ENCODE peak calls at places on chromosomes 11 and 22, in four cellular contexts. K is A549, T is HepG2, U is H1. E is an unnamed sample.

GRCh38 chr11:1139441-1140066 is 18.2 kb upstream of the MUC5AC start:
- DNase-seq in T (no peak), U (no peak), K (no peak), E (no peak)

GRCh38 chr22:42907404-42908081 is 50.5 kb upstream of the ARFGAP3 start:
- DNase-seq in U (no peak), K (no peak), T (no peak), E (no peak)

GRCh38 chr11:15127341-15127740 is 12.6 kb downstream of the INSC start:
- DNase-seq in K (no peak), U (peak), T (no peak), E (no peak)

GRCh38 chr11:76240666-76241065 is 34.4 kb upstream of the WNT11 start:
- DNase-seq in K (no peak), T (no peak), U (no peak), E (no peak)

GRCh38 chr11:132072044-132072879 is 701.8 kb downstream of the NTM start:
- DNase-seq in T (no peak), U (no peak), K (no peak), E (no peak)

GRCh38 chr11:1005913-1006312 is 30.6 kb downstream of the MUC6 start:
- DNase-seq in U (no peak), K (no peak), T (no peak), E (no peak)

GRCh38 chr22:17359501-17359900 is 9.8 kb upstream of the CECR2 start:
- DNase-seq in T (no peak), U (no peak), K (no peak), E (peak)

GRCh38 chr22:17990167-17990566 is 34.2 kb downstream of the MICAL3 start:
- DNase-seq in T (no peak), K (no peak), U (no peak), E (no peak)

GRCh38 chr22:48756146-48757111 is 1071.2 kb downstream of the BRD1 start:
- DNase-seq in K (peak), U (no peak), T (no peak), E (no peak)

GRCh38 chr11:1291295-1292017 is 18.0 kb downstream of the TOLLIP start:
- DNase-seq in T (no peak), U (no peak), K (no peak), E (no peak)

GRCh38 chr22:36925388-36926290 is 12.2 kb downstream of the CSF2RB start:
- DNase-seq in K (no peak), U (no peak), T (no peak), E (no peak)

GRCh38 chr11:19919050-19919561 is 206.5 kb downstream of the NAV2 start:
- DNase-seq in K (peak), T (no peak), U (no peak), E (no peak)

GRCh38 chr11:75524576-75525432 is 937 bp downstream of the GDPD5 start:
- DNase-seq in U (peak), T (no peak), K (no peak), E (no peak)

DNA sequence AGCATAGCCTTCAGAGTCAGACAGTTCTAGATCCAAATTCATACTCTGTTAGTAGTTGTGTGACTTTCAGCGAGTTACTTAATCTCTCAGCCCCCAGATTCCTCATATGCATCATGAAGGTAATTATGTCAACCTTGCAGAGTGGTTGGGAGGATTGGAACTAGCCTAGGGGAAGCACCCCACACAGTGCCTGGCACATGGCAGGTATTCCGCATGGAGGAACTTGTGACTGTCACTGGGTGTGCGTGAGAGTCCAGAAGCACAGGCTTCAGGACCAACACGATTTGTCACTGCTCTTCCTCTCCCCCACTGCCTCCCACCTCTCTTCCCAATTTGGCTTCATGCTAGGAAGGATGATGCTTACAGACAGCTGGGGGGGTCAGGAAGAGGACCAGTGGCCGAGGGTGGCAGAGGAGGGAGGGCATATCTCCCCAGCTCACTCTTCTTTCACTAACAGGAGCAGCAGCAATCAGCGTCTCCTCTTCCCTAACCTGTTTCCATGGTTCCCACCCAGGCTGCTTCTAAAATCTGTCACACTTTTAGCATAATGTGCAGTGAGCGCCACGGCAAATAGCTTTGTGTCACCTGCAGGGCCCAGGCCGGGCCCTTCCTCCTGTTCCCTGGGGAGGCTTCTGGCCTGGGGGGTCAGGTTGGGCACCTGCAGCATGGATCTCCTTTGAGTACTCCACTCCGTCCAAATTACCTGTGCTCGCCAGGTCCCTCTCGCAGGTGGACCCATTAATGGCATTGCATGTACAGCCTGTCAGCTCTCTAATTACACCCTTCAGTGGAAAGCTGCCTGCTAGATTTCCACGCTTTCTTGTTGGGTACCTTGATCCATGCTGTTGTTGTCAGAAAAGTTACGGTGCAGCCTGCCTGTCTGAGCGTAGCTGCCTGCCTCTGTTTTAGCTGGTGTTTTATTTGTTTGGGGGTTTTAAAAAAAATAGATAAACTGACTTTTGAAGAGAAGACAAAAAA is 400.4 kb downstream of the NXPE2 start:
- DNase-seq in K (no peak), U (no peak), T (no peak), E (no peak)
- TF ChIP-seq MAFK in K (no peak), U (no peak), T (no peak), E (no peak)

DNA sequence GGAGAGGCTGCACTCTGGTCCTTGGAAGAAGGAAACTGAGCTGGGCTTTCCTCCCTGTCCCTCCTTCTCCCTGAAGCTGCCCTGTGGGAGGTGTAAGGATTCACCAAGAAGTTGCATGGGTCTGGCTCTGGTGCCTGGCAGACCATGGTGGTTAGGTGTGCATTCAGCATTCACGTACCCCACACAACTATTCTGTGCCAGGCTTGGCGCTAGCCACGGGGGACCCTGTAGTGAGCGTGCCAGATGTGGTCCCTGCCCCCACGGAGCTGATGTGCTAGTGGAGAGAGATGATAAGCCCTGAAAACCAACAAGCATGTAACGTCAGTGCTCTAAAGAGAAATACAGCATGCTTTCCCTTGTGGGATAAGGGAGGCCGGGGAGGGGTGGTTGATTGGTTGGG is 48.8 kb downstream of the CD82 start:
- DNase-seq in U (no peak), T (no peak), K (no peak), E (no peak)
- TF ChIP-seq MAX in U (no peak), T (no peak), K (no peak), E (no peak)

GRCh38 chr11:123145220-123145619 is 49.8 kb downstream of the CLMP start:
- DNase-seq in T (peak), K (peak), U (no peak), E (no peak)
- TF ChIP-seq MAFK in T (no peak), K (no peak), U (no peak), E (no peak)

GRCh38 chr11:108497317-108498045 is 703 bp downstream of the POGLUT3 start:
- DNase-seq in U (peak), T (peak), K (peak), E (peak)

GRCh38 chr11:108494182-108494581 is 4.0 kb downstream of the POGLUT3 start:
- DNase-seq in K (no peak), T (no peak), U (no peak), E (peak)

GRCh38 chr11:108498816-108499408 is 728 bp upstream of the POGLUT3 start:
- DNase-seq in K (no peak), U (peak), T (no peak), E (no peak)

GRCh38 chr11:108498046-108498815 is at the start of gene POGLUT3:
- DNase-seq in K (peak), T (peak), U (peak), E (peak)

GRCh38 chr11:108496643-108497256 is 1.4 kb downstream of the POGLUT3 start:
- DNase-seq in K (no peak), T (no peak), U (no peak), E (no peak)
- TF ChIP-seq MAX in K (no peak), T (no peak), U (no peak), E (no peak)

GRCh38 chr11:73464347-73464746 is 88.1 kb downstream of the RELT start:
- DNase-seq in U (no peak), K (no peak), T (no peak), E (no peak)
- TF ChIP-seq MAFK in U (no peak), K (no peak), T (no peak), E (no peak)

E was measured in K562.